ENCODE peak calls at places on chromosomes 5 and 9, in seven cellular contexts. N is Right ventricle myocardium superior, X is NCI-H1092 treated with DMSO at 0.1 percent for 48 hours, G is amniotic stem cell, U is Calu3, R is AG04450, L is KBM-7. D is an unnamed sample.

GRCh38 chr5:1641560-1642166 is 117.9 kb upstream of the LPCAT1 start:
- DNase-seq in N (peak; percentile 87), X (peak; percentile 90), G (peak; percentile 88), U (peak; percentile 72), R (peak; percentile 72), L (peak; percentile 81), D (peak; percentile 99)

GRCh38 chr5:171162602-171163001 is 146.4 kb upstream of the TLX3 start:
- DNase-seq in N (no peak), X (no peak), G (no peak), U (peak; percentile 56), R (no peak), L (peak; percentile 38), D (peak; percentile 27)

GRCh38 chr5:135567661-135568060 is 11.1 kb downstream of the CXCL14 start:
- DNase-seq in N (no peak), X (no peak), G (no peak), U (no peak), R (no peak), L (no peak), D (no peak)

GRCh38 chr9:136764301-136764891 is at the start of gene LCN15:
- DNase-seq in N (no peak), X (peak; percentile 50), G (no peak), U (no peak), R (no peak), L (no peak), D (no peak)

GRCh38 chr5:166781729-166782128 is 1509.7 kb upstream of the WWC1 start:
- DNase-seq in N (no peak), X (no peak), G (no peak), U (no peak), R (no peak), L (no peak), D (no peak)

GRCh38 chr5:82374637-82375036 is 96.5 kb upstream of the RPS23 start:
- DNase-seq in N (no peak), X (no peak), G (no peak), U (no peak), R (no peak), L (no peak), D (no peak)

GRCh38 chr9:79155308-79155707 is 416.5 kb upstream of the TLE4 start:
- DNase-seq in N (no peak), X (no peak), G (no peak), U (no peak), R (no peak), L (no peak), D (no peak)

GRCh38 chr5:125634242-125634835 is 788.9 kb upstream of the GRAMD2B start:
- DNase-seq in N (no peak), X (peak; percentile 56), G (no peak), U (no peak), R (no peak), L (no peak), D (peak; percentile 62)

GRCh38 chr5:96219580-96220281 is 213.3 kb downstream of the PCSK1 start:
- DNase-seq in N (no peak), X (no peak), G (peak; percentile 39), U (no peak), R (no peak), L (no peak), D (no peak)

GRCh38 chr5:50767588-50767987 is 101.2 kb downstream of the PARP8 start:
- DNase-seq in N (no peak), X (no peak), G (no peak), U (no peak), R (peak; percentile 10), L (no peak), D (no peak)

GRCh38 chr5:172151661-172152210 is 36.3 kb downstream of the STK10 start:
- DNase-seq in N (no peak), X (no peak), G (no peak), U (no peak), R (no peak), L (no peak), D (no peak)

GRCh38 chr9:130692365-130692764 is 1.2 kb upstream of the EXOSC2 start:
- DNase-seq in N (peak; percentile 52), X (no peak), G (no peak), U (no peak), R (no peak), L (no peak), D (no peak)

GRCh38 chr5:155260798-155261197 is 247.2 kb downstream of the KIF4B start:
- DNase-seq in N (no peak), X (peak; percentile 49), G (no peak), U (peak; percentile 2), R (no peak), L (peak; percentile 18), D (peak; percentile 44)

GRCh38 chr9:114387678-114388431 is at the start of gene AKNA:
- DNase-seq in N (peak; percentile 84), X (peak; percentile 16), G (peak; percentile 57), U (no peak), R (peak; percentile 43), L (peak; percentile 88), D (peak; percentile 82)

GRCh38 chr9:84283895-84284294 is 56.7 kb downstream of the SLC28A3 start:
- DNase-seq in N (no peak), X (no peak), G (no peak), U (no peak), R (no peak), L (no peak), D (no peak)

GRCh38 chr5:10701567-10702039 is 59.4 kb downstream of the DAP start:
- DNase-seq in N (no peak), X (peak; percentile 9), G (no peak), U (peak; percentile 50), R (no peak), L (peak; percentile 42), D (peak; percentile 63)

GRCh38 chr5:531101-531748 is 7.0 kb upstream of the SLC9A3 start:
- DNase-seq in N (peak; percentile 26), X (no peak), G (no peak), U (no peak), R (no peak), L (no peak), D (no peak)

GRCh38 chr5:167730656-167731055 is 560.8 kb upstream of the WWC1 start:
- DNase-seq in N (no peak), X (no peak), G (no peak), U (no peak), R (no peak), L (no peak), D (no peak)

GRCh38 chr5:64947031-64947430 is 178.3 kb downstream of the CWC27 start:
- DNase-seq in N (no peak), X (peak; percentile 28), G (no peak), U (peak; percentile 34), R (no peak), L (no peak), D (no peak)

GRCh38 chr5:157779221-157779620 is 35.7 kb downstream of the LSM11 start:
- DNase-seq in N (no peak), X (no peak), G (no peak), U (no peak), R (no peak), L (no peak), D (no peak)

GRCh38 chr9:134566196-134566822 is 75.3 kb upstream of the COL5A1 start:
- DNase-seq in N (peak; percentile 12), X (no peak), G (no peak), U (no peak), R (no peak), L (no peak), D (no peak)

GRCh38 chr5:42804717-42805339 is 6.9 kb downstream of the SELENOP start:
- DNase-seq in N (no peak), X (no peak), G (no peak), U (no peak), R (no peak), L (no peak), D (no peak)

GRCh38 chr5:138132543-138132942 is 6.7 kb downstream of the NME5 start:
- DNase-seq in N (no peak), X (no peak), G (no peak), U (no peak), R (no peak), L (no peak), D (peak; percentile 16)

GRCh38 chr9:90813011-90813410 is 11.4 kb downstream of the SYK start:
- DNase-seq in N (no peak), X (no peak), G (no peak), U (no peak), R (no peak), L (no peak), D (peak; percentile 29)

GRCh38 chr9:94533155-94533554 is 21.7 kb upstream of the PCAT7 start:
- DNase-seq in N (no peak), X (no peak), G (no peak), U (no peak), R (no peak), L (no peak), D (no peak)

D was measured in NAMALWA.